ENCODE peak calls at places on chromosome 11, in ten cellular contexts. F is lower leg skin, E is NCI-H748 treated with DMSO at 0.1 percent for 48 hours, G is RWPE1, V is testis, L is kidney glomerular epithelial cell, Y is AG10803, D is adipocyte, B is ovary, W is fibroblast of pulmonary artery. U is an unnamed sample.

GRCh38 chr11:75603791-75604736 is 42.0 kb downstream of the SERPINH1 start:
- DNase-seq in F (no peak), E (no peak), G (peak), V (no peak), L (no peak), Y (peak), D (peak), B (no peak), W (peak), U (peak)

GRCh38 chr11:72358461-72359405 is 75.6 kb downstream of the CLPB start:
- DNase-seq in F (no peak), E (no peak), G (no peak), V (no peak), L (no peak), Y (no peak), D (peak), B (no peak), W (no peak), U (no peak)

GRCh38 chr11:62432695-62433094 is 13.9 kb downstream of the SCGB1A1 start:
- DNase-seq in F (no peak), E (no peak), G (no peak), V (no peak), L (peak), Y (no peak), D (no peak), B (no peak), W (no peak), U (no peak)

GRCh38 chr11:67433536-67434394 is 3.7 kb downstream of the PTPRCAP start:
- DNase-seq in F (no peak), E (no peak), G (no peak), V (no peak), L (no peak), Y (no peak), D (no peak), B (no peak), W (no peak), U (no peak)

GRCh38 chr11:119024430-119025098 is 6.0 kb downstream of the TRAPPC4 start:
- DNase-seq in F (no peak), E (no peak), G (no peak), V (no peak), L (no peak), Y (no peak), D (no peak), B (no peak), W (no peak), U (no peak)

GRCh38 chr11:12243511-12243910 is 133.1 kb downstream of the MICAL2 start:
- DNase-seq in F (no peak), E (peak), G (no peak), V (no peak), L (no peak), Y (no peak), D (no peak), B (no peak), W (no peak), U (no peak)

GRCh38 chr11:67422894-67423293 is 5.4 kb upstream of the RPS6KB2 start:
- DNase-seq in F (no peak), E (no peak), G (peak), V (no peak), L (no peak), Y (no peak), D (no peak), B (no peak), W (no peak), U (no peak)

GRCh38 chr11:111696556-111696955 is 69.6 kb downstream of the PPP2R1B start:
- DNase-seq in F (no peak), E (no peak), G (no peak), V (no peak), L (no peak), Y (peak), D (peak), B (no peak), W (peak), U (no peak)

GRCh38 chr11:9838961-9839360 is 175.1 kb downstream of the SWAP70 start:
- DNase-seq in F (no peak), E (no peak), G (peak), V (no peak), L (no peak), Y (no peak), D (no peak), B (no peak), W (no peak), U (no peak)

GRCh38 chr11:111913031-111913861 is 712 bp downstream of the HSPB2 start:
- DNase-seq in F (no peak), E (no peak), G (no peak), V (no peak), L (no peak), Y (peak), D (no peak), B (peak), W (no peak), U (no peak)

GRCh38 chr11:77047007-77047927 is 13.1 kb downstream of the B3GNT6 start:
- DNase-seq in F (peak), E (peak), G (peak), V (peak), L (peak), Y (peak), D (peak), B (peak), W (peak), U (peak)

GRCh38 chr11:57476223-57476882 is 16.0 kb downstream of the RTN4RL2 start:
- DNase-seq in F (no peak), E (no peak), G (no peak), V (peak), L (no peak), Y (no peak), D (peak), B (peak), W (no peak), U (no peak)